ENCODE peak calls at places on chromosomes 2 and 18, in five cellular contexts. C is adipocyte, X is body of pancreas, O is A673, E is Peyer's patch. W is an unnamed sample.

GRCh38 chr18:45689386-45689785 is 34.6 kb upstream of the SLC14A1 start:
- DNase-seq in O (no peak), C (no peak), X (no peak), E (no peak), W (no peak)

GRCh38 chr18:13295894-13296293 is 77.3 kb downstream of the LDLRAD4 start:
- DNase-seq in C (no peak), O (no peak), E (no peak), X (no peak), W (no peak)

GRCh38 chr2:40244251-40245010 is 207.5 kb downstream of the SLC8A1 start:
- DNase-seq in X (peak; percentile 64), O (peak; percentile 53), E (peak; percentile 50), C (peak; percentile 76), W (peak; percentile 61)

GRCh38 chr2:153408708-153409107 is 69.9 kb downstream of the RPRM start:
- DNase-seq in X (no peak), C (no peak), E (no peak), O (no peak), W (no peak)

GRCh38 chr2:112917856-112918255 is 6.9 kb downstream of the IL37 start:
- DNase-seq in E (no peak), C (no peak), X (no peak), O (no peak), W (no peak)

GRCh38 chr2:33475381-33476099 is 909 bp upstream of the RASGRP3 start:
- DNase-seq in E (peak; percentile 72), O (peak; percentile 79), X (peak; percentile 86), C (peak; percentile 92), W (peak; percentile 75)

GRCh38 chr2:149410701-149411484 is 80.5 kb downstream of the LYPD6 start:
- DNase-seq in X (no peak), O (no peak), C (peak; percentile 54), E (no peak), W (no peak)

GRCh38 chr2:240999873-241000541 is 1.6 kb downstream of the SNED1 start:
- DNase-seq in X (no peak), O (no peak), E (peak; percentile 45), C (no peak), W (peak; percentile 29)

GRCh38 chr18:35355140-35355618 is 11.0 kb upstream of the ZNF24 start:
- DNase-seq in X (peak; percentile 85), C (peak; percentile 90), E (peak; percentile 54), O (peak; percentile 75), W (peak; percentile 73)

GRCh38 chr2:26631815-26632214 is 9.4 kb downstream of the CIB4 start:
- DNase-seq in X (no peak), O (no peak), C (no peak), E (peak; percentile 27), W (no peak)

GRCh38 chr2:56034258-56034657 is 110.7 kb upstream of the EFEMP1 start:
- DNase-seq in X (no peak), C (no peak), E (no peak), O (no peak), W (no peak)

GRCh38 chr2:73071452-73072399 is at the start of gene SFXN5:
- DNase-seq in E (peak; percentile 97), X (peak; percentile 94), O (peak; percentile 94), C (peak; percentile 95), W (peak; percentile 98)

GRCh38 chr2:236394571-236394970 is 130.4 kb upstream of the ASB18 start:
- DNase-seq in C (no peak), X (no peak), O (no peak), E (no peak), W (no peak)

GRCh38 chr2:158729873-158730620 is 65.1 kb upstream of the DAPL1 start:
- DNase-seq in C (no peak), E (no peak), X (no peak), O (no peak), W (no peak)

GRCh38 chr18:49499046-49499637 is 12.1 kb upstream of the C18orf32 start:
- DNase-seq in C (no peak), X (no peak), O (no peak), E (no peak), W (no peak)

GRCh38 chr2:28250006-28250405 is 142.7 kb upstream of the FOSL2 start:
- DNase-seq in X (no peak), E (no peak), O (peak; percentile 31), C (peak; percentile 94), W (no peak)

GRCh38 chr2:42777883-42778805 is 14.2 kb upstream of the OXER1 start:
- DNase-seq in C (no peak), E (no peak), X (no peak), O (no peak), W (no peak)

GRCh38 chr2:43826305-43827250 is 12.1 kb downstream of the ABCG5 start:
- DNase-seq in C (no peak), O (no peak), X (no peak), E (no peak), W (no peak)

GRCh38 chr2:153232474-153232873 is 246.1 kb downstream of the RPRM start:
- DNase-seq in X (no peak), C (no peak), E (no peak), O (no peak), W (no peak)

GRCh38 chr2:69086466-69086865 is 73.5 kb downstream of the ANTXR1 start:
- DNase-seq in O (no peak), E (no peak), C (no peak), X (no peak), W (no peak)

GRCh38 chr2:45542013-45542412 is 69.1 kb downstream of the SRBD1 start:
- DNase-seq in E (no peak), X (no peak), C (no peak), O (no peak), W (no peak)

GRCh38 chr2:15979759-15980604 is 39.6 kb downstream of the MYCN start:
- DNase-seq in C (no peak), X (no peak), O (no peak), E (no peak), W (no peak)

GRCh38 chr2:233976087-233976486 is 58.9 kb downstream of the TRPM8 start:
- DNase-seq in X (no peak), O (no peak), C (no peak), E (no peak), W (no peak)

GRCh38 chr18:60259052-60259681 is 113.4 kb downstream of the MC4R start:
- DNase-seq in E (no peak), X (no peak), O (peak; percentile 72), C (peak; percentile 18), W (no peak)

GRCh38 chr2:144834954-144835633 is 315.2 kb upstream of the ZEB2 start:
- DNase-seq in C (peak; percentile 57), E (no peak), X (peak; percentile 6), O (peak; percentile 89), W (peak; percentile 39)

GRCh38 chr2:216830346-216830745 is 29.5 kb downstream of the TNP1 start:
- DNase-seq in E (no peak), O (no peak), X (no peak), C (no peak), W (no peak)

GRCh38 chr2:174145827-174146226 is 102.5 kb downstream of the OLA1 start:
- DNase-seq in X (no peak), E (no peak), C (no peak), O (peak; percentile 19), W (no peak)

GRCh38 chr2:237091779-237092436 is 6.2 kb downstream of the COPS8 start:
- DNase-seq in E (no peak), O (no peak), C (peak; percentile 63), X (no peak), W (no peak)

GRCh38 chr18:74326238-74326637 is 10.6 kb downstream of the C18orf63 start:
- DNase-seq in C (peak; percentile 13), X (no peak), E (no peak), O (no peak), W (no peak)

GRCh38 chr2:175234153-175234552 is 52.6 kb upstream of the ATP5MC3 start:
- DNase-seq in X (no peak), E (no peak), C (no peak), O (peak; percentile 50), W (no peak)

GRCh38 chr2:101987832-101988231 is 3.9 kb upstream of the IL1R2 start:
- DNase-seq in E (no peak), C (no peak), O (no peak), X (no peak), W (no peak)

GRCh38 chr2:233084488-233084887 is 24.3 kb downstream of the INPP5D start:
- DNase-seq in E (peak; percentile 42), X (peak; percentile 25), O (no peak), C (no peak), W (peak; percentile 74)

GRCh38 chr2:177175917-177176668 is 36.5 kb upstream of the HNRNPA3 start:
- DNase-seq in X (no peak), E (no peak), C (no peak), O (no peak), W (no peak)

GRCh38 chr18:78906066-78906465 is 73.6 kb upstream of the SALL3 start:
- DNase-seq in E (peak; percentile 24), O (no peak), C (no peak), X (no peak), W (no peak)

GRCh38 chr2:207706936-207707860 is 4.2 kb upstream of the CCNYL1 start:
- DNase-seq in X (no peak), O (no peak), E (no peak), C (no peak), W (no peak)

GRCh38 chr2:202765435-202765834 is 106.1 kb downstream of the ICA1L start:
- DNase-seq in C (no peak), X (no peak), E (no peak), O (no peak), W (no peak)

GRCh38 chr2:202768284-202768683 is 103.3 kb downstream of the ICA1L start:
- DNase-seq in E (no peak), O (no peak), X (no peak), C (no peak), W (no peak)

GRCh38 chr2:202771741-202772470 is 99.7 kb downstream of the ICA1L start:
- DNase-seq in C (peak; percentile 34), O (no peak), E (no peak), X (peak; percentile 31), W (peak; percentile 11)

GRCh38 chr2:202771336-202771735 is 100.2 kb downstream of the ICA1L start:
- DNase-seq in C (peak; percentile 17), O (no peak), X (no peak), E (no peak), W (no peak)

GRCh38 chr2:202769201-202769600 is 102.4 kb downstream of the ICA1L start:
- DNase-seq in O (no peak), C (no peak), X (no peak), E (no peak), W (no peak)
- H3K4me1 ChIP-seq in O (no peaks in the 10 kb centered on the region), C (no peaks in the 10 kb centered on the region), X (peaks cover 9% of the 10 kb centered on the region), E (no peaks in the 10 kb centered on the region), W (peaks cover 11% of the 10 kb centered on the region)

GRCh38 chr2:162013514-162014205 is 60.4 kb downstream of the DPP4 start:
- DNase-seq in C (no peak), X (no peak), O (peak; percentile 5), E (no peak), W (no peak)
- H3K4me3 ChIP-seq in C (no peak overlapping the region), X (no peak overlapping the region), O (no peak overlapping the region), E (no peak overlapping the region), W (peak overlapping the region; percentile 19)

DNA sequence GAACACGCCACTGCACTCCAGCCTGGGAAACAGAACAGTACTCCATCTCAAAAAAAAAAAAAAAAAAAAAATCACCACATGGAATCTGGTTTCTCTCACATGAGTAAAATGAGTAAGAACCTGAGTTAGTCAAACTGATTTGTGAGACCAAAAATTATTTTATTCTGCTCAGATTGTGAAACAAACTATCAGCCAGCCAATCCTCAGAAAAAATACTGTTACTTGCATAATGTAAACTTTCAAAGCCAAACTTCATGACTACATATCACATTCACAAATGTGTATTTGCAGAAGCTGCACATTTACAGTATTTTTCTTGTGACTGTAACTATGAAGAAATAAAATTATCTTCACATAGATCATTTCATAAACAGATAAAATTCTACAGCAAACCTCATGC is 23.2 kb downstream of the SUMO1 start:
- DNase-seq in X (no peak), O (no peak), C (peak; percentile 21), E (no peak), W (no peak)
- H3K36me3 ChIP-seq in X (no peaks in the 10 kb centered on the region), O (peaks cover 28% of the 10 kb centered on the region), C (peaks cover 34% of the 10 kb centered on the region), E (no peaks in the 10 kb centered on the region), W (no peaks in the 10 kb centered on the region)

GRCh38 chr2:20536619-20537422 is 89.9 kb downstream of the RHOB start:
- DNase-seq in X (peak; percentile 45), C (no peak), E (peak; percentile 31), O (no peak), W (no peak)
- H3K4me1 ChIP-seq in X (no peaks in the 10 kb centered on the region), C (peaks cover 11% of the 10 kb centered on the region), E (no peaks in the 10 kb centered on the region), O (no peaks in the 10 kb centered on the region), W (peaks cover 7% of the 10 kb centered on the region)

W was measured in heart left ventricle.